ENCODE peak calls at places on chromosomes 5 and 9, in ten cellular contexts. One of them, this sample, is unnamed.

GRCh38 chr9:19375536-19375935 is 4.5 kb downstream of the RPS6 start:
- DNase-seq in kidney glomerular epithelial cell: no peak
- DNase-seq in SHP77 treated with DMSO at 0.1 percent for 48 hours: no peak
- DNase-seq in H9: no peak
- DNase-seq in activated naive CD8-positive, alpha-beta T cell treated with anti-CD3 and anti-CD28 coated beads, Interleukin-2, amount 50 U/mL, for 24 hours: no peak
- DNase-seq in germinal center: no peak
- DNase-seq in T1000: no peak
- DNase-seq in DND-41: no peak
- DNase-seq in islet precursor cell: no peak
- DNase-seq in glomerular endothelial cell: no peak
- DNase-seq in this sample: no peak

GRCh38 chr9:2464624-2465023 is 157.0 kb upstream of the VLDLR start:
- DNase-seq in DND-41: no peak
- DNase-seq in SHP77 treated with DMSO at 0.1 percent for 48 hours: no peak
- DNase-seq in activated naive CD8-positive, alpha-beta T cell treated with anti-CD3 and anti-CD28 coated beads, Interleukin-2, amount 50 U/mL, for 24 hours: no peak
- DNase-seq in T1000: no peak
- DNase-seq in glomerular endothelial cell: no peak
- DNase-seq in H9: no peak
- DNase-seq in kidney glomerular epithelial cell: no peak
- DNase-seq in germinal center: no peak
- DNase-seq in islet precursor cell: no peak
- DNase-seq in this sample: no peak

GRCh38 chr5:34484190-34484589 is 171.9 kb upstream of the RAI14 start:
- DNase-seq in glomerular endothelial cell: no peak
- DNase-seq in DND-41: no peak
- DNase-seq in activated naive CD8-positive, alpha-beta T cell treated with anti-CD3 and anti-CD28 coated beads, Interleukin-2, amount 50 U/mL, for 24 hours: no peak
- DNase-seq in kidney glomerular epithelial cell: no peak
- DNase-seq in SHP77 treated with DMSO at 0.1 percent for 48 hours: no peak
- DNase-seq in H9: no peak
- DNase-seq in germinal center: no peak
- DNase-seq in T1000: no peak
- DNase-seq in islet precursor cell: no peak
- DNase-seq in this sample: no peak

GRCh38 chr9:114718801-114719221 is 36.8 kb upstream of the TEX48 start:
- DNase-seq in DND-41: peak
- DNase-seq in SHP77 treated with DMSO at 0.1 percent for 48 hours: no peak
- DNase-seq in islet precursor cell: no peak
- DNase-seq in kidney glomerular epithelial cell: no peak
- DNase-seq in T1000: no peak
- DNase-seq in germinal center: no peak
- DNase-seq in glomerular endothelial cell: no peak
- DNase-seq in H9: peak
- DNase-seq in activated naive CD8-positive, alpha-beta T cell treated with anti-CD3 and anti-CD28 coated beads, Interleukin-2, amount 50 U/mL, for 24 hours: peak
- DNase-seq in this sample: no peak

GRCh38 chr5:91038180-91038808 is 344.8 kb downstream of the ARRDC3 start:
- DNase-seq in H9: no peak
- DNase-seq in activated naive CD8-positive, alpha-beta T cell treated with anti-CD3 and anti-CD28 coated beads, Interleukin-2, amount 50 U/mL, for 24 hours: no peak
- DNase-seq in germinal center: no peak
- DNase-seq in DND-41: no peak
- DNase-seq in T1000: no peak
- DNase-seq in kidney glomerular epithelial cell: no peak
- DNase-seq in islet precursor cell: no peak
- DNase-seq in glomerular endothelial cell: no peak
- DNase-seq in SHP77 treated with DMSO at 0.1 percent for 48 hours: no peak
- DNase-seq in this sample: peak

GRCh38 chr5:168234133-168234532 is 57.3 kb upstream of the WWC1 start:
- DNase-seq in glomerular endothelial cell: no peak
- DNase-seq in H9: no peak
- DNase-seq in SHP77 treated with DMSO at 0.1 percent for 48 hours: no peak
- DNase-seq in activated naive CD8-positive, alpha-beta T cell treated with anti-CD3 and anti-CD28 coated beads, Interleukin-2, amount 50 U/mL, for 24 hours: no peak
- DNase-seq in T1000: no peak
- DNase-seq in DND-41: no peak
- DNase-seq in islet precursor cell: no peak
- DNase-seq in kidney glomerular epithelial cell: peak
- DNase-seq in germinal center: no peak
- DNase-seq in this sample: no peak

GRCh38 chr9:78118742-78119473 is 87.3 kb upstream of the GNAQ start:
- DNase-seq in germinal center: no peak
- DNase-seq in T1000: no peak
- DNase-seq in islet precursor cell: no peak
- DNase-seq in H9: no peak
- DNase-seq in SHP77 treated with DMSO at 0.1 percent for 48 hours: no peak
- DNase-seq in DND-41: no peak
- DNase-seq in glomerular endothelial cell: no peak
- DNase-seq in activated naive CD8-positive, alpha-beta T cell treated with anti-CD3 and anti-CD28 coated beads, Interleukin-2, amount 50 U/mL, for 24 hours: no peak
- DNase-seq in kidney glomerular epithelial cell: peak
- DNase-seq in this sample: no peak

GRCh38 chr9:127796225-127796813 is 6.4 kb upstream of the FPGS start:
- DNase-seq in germinal center: no peak
- DNase-seq in activated naive CD8-positive, alpha-beta T cell treated with anti-CD3 and anti-CD28 coated beads, Interleukin-2, amount 50 U/mL, for 24 hours: no peak
- DNase-seq in glomerular endothelial cell: no peak
- DNase-seq in H9: no peak
- DNase-seq in T1000: no peak
- DNase-seq in DND-41: peak
- DNase-seq in kidney glomerular epithelial cell: no peak
- DNase-seq in SHP77 treated with DMSO at 0.1 percent for 48 hours: peak
- DNase-seq in islet precursor cell: no peak
- DNase-seq in this sample: no peak

GRCh38 chr9:111959468-111959941 is 62.9 kb downstream of the UGCG start:
- DNase-seq in kidney glomerular epithelial cell: peak
- DNase-seq in DND-41: no peak
- DNase-seq in H9: no peak
- DNase-seq in T1000: no peak
- DNase-seq in glomerular endothelial cell: no peak
- DNase-seq in germinal center: no peak
- DNase-seq in islet precursor cell: peak
- DNase-seq in activated naive CD8-positive, alpha-beta T cell treated with anti-CD3 and anti-CD28 coated beads, Interleukin-2, amount 50 U/mL, for 24 hours: no peak
- DNase-seq in SHP77 treated with DMSO at 0.1 percent for 48 hours: peak
- DNase-seq in this sample: no peak

GRCh38 chr9:72786948-72787347 is 165.9 kb downstream of the ALDH1A1 start:
- DNase-seq in H9: no peak
- DNase-seq in islet precursor cell: no peak
- DNase-seq in kidney glomerular epithelial cell: no peak
- DNase-seq in glomerular endothelial cell: no peak
- DNase-seq in DND-41: no peak
- DNase-seq in activated naive CD8-positive, alpha-beta T cell treated with anti-CD3 and anti-CD28 coated beads, Interleukin-2, amount 50 U/mL, for 24 hours: no peak
- DNase-seq in SHP77 treated with DMSO at 0.1 percent for 48 hours: no peak
- DNase-seq in germinal center: no peak
- DNase-seq in T1000: no peak
- DNase-seq in this sample: no peak

This sample was measured in NCI-H2171.